ENCODE peak calls at places on chromosomes 4 and X, in nine cellular contexts. Y is bronchial epithelial cell; G is NT2/D1; K is hepatocyte; I is CD4-positive, alpha-beta memory T cell; H is BJ; B is HFF-Myc; L is HepG2; T is right cardiac atrium. N is an unnamed sample.

GRCh38 chr4:23266401-23266800 is 573.7 kb downstream of the GBA3 start:
- DNase-seq in K (no peak), T (no peak), Y (no peak), H (no peak), G (peak; percentile 1), B (no peak), I (no peak), L (no peak), N (no peak)

GRCh38 chrX:84956304-84956703 is 47.4 kb upstream of the APOOL start:
- DNase-seq in I (no peak), T (no peak), K (no peak), H (no peak), Y (no peak), B (no peak), G (no peak), L (no peak), N (no peak)

GRCh38 chrX:123454712-123455431 is 270.8 kb downstream of the GRIA3 start:
- DNase-seq in B (no peak), I (no peak), Y (no peak), K (no peak), H (no peak), L (no peak), G (no peak), T (no peak), N (no peak)

GRCh38 chrX:153862369-153863250 is 23.4 kb downstream of the L1CAM start:
- DNase-seq in I (no peak), Y (no peak), H (no peak), T (no peak), B (no peak), L (no peak), K (no peak), G (no peak), N (no peak)

GRCh38 chr4:172750910-172751309 is 417.7 kb upstream of the GALNT7 start:
- DNase-seq in T (no peak), Y (no peak), L (no peak), G (no peak), H (no peak), B (no peak), I (no peak), K (no peak), N (peak; percentile 8)

GRCh38 chr4:39609454-39609911 is 29.2 kb downstream of the SMIM14 start:
- DNase-seq in I (no peak), T (no peak), K (peak; percentile 11), B (no peak), H (no peak), L (peak; percentile 64), Y (no peak), G (no peak), N (peak; percentile 90)

GRCh38 chrX:68945081-68945602 is 116.3 kb downstream of the EFNB1 start:
- DNase-seq in K (no peak), L (no peak), B (no peak), Y (no peak), T (no peak), G (no peak), I (no peak), H (no peak), N (no peak)

GRCh38 chr4:139902328-139903217 is 237.0 kb downstream of the MGST2 start:
- DNase-seq in I (no peak), H (no peak), Y (peak; percentile 3), K (no peak), T (no peak), L (no peak), B (no peak), G (no peak), N (no peak)

GRCh38 chr4:23857353-23857752 is 32.5 kb downstream of the PPARGC1A start:
- DNase-seq in Y (peak; percentile 33), H (no peak), I (no peak), G (no peak), T (no peak), B (no peak), K (no peak), L (peak; percentile 49), N (no peak)

GRCh38 chr4:89157488-89158024 is 46.2 kb downstream of the TIGD2 start:
- DNase-seq in H (no peak), B (no peak), K (no peak), I (no peak), T (no peak), G (no peak), Y (no peak), L (no peak), N (no peak)

GRCh38 chr4:153594208-153594607 is 89.9 kb upstream of the TLR2 start:
- DNase-seq in B (no peak), G (no peak), T (no peak), K (peak; percentile 25), Y (peak; percentile 40), I (no peak), H (peak; percentile 61), L (no peak), N (no peak)

GRCh38 chrX:149540133-149540620 is 635 bp upstream of the EOLA1 start:
- DNase-seq in G (peak; percentile 44), B (peak; percentile 31), L (peak; percentile 70), T (peak; percentile 97), K (peak; percentile 96), H (no peak), Y (peak; percentile 55), I (peak; percentile 87), N (peak; percentile 60)

GRCh38 chr4:176467011-176467410 is 147.2 kb downstream of the SPCS3 start:
- DNase-seq in I (no peak), K (no peak), G (no peak), L (no peak), H (peak; percentile 87), T (no peak), Y (no peak), B (no peak), N (no peak)

GRCh38 chr4:183171484-183172267 is 72.6 kb downstream of the WWC2 start:
- DNase-seq in B (no peak), H (no peak), K (no peak), I (no peak), G (no peak), L (peak; percentile 67), T (no peak), Y (peak; percentile 74), N (no peak)

GRCh38 chrX:130109429-130110378 is 593 bp downstream of the ELF4 start:
- DNase-seq in Y (no peak), T (peak; percentile 61), H (no peak), L (no peak), I (no peak), G (no peak), B (no peak), K (peak; percentile 40), N (no peak)

GRCh38 chrX:130111935-130112221 is 1.6 kb upstream of the ELF4 start:
- DNase-seq in T (no peak), Y (no peak), B (no peak), I (no peak), G (no peak), K (no peak), L (no peak), H (no peak), N (no peak)

GRCh38 chrX:130108647-130109428 is 1.5 kb downstream of the ELF4 start:
- DNase-seq in K (peak; percentile 46), T (peak; percentile 70), B (no peak), Y (peak; percentile 42), G (no peak), I (peak; percentile 22), L (peak; percentile 17), H (no peak), N (no peak)

GRCh38 chrX:130110379-130111219 is at the start of gene ELF4:
- DNase-seq in H (no peak), T (peak; percentile 83), L (no peak), Y (no peak), I (peak; percentile 46), G (no peak), K (peak; percentile 77), B (no peak), N (no peak)

GRCh38 chrX:130111220-130111934 is 1.1 kb upstream of the ELF4 start:
- DNase-seq in T (no peak), K (no peak), I (no peak), G (no peak), B (no peak), Y (peak; percentile 60), H (no peak), L (no peak), N (no peak)
- H3K4me3 ChIP-seq in T (peak overlapping the region; percentile 79), K (no peak overlapping the region), I (no peak overlapping the region), G (peak overlapping the region; percentile 28), B (peak overlapping the region; percentile 30), Y (peak overlapping the region; percentile 60), H (peak overlapping the region; percentile 29), L (peak overlapping the region; percentile 46), N (peak overlapping the region; percentile 28)

DNA sequence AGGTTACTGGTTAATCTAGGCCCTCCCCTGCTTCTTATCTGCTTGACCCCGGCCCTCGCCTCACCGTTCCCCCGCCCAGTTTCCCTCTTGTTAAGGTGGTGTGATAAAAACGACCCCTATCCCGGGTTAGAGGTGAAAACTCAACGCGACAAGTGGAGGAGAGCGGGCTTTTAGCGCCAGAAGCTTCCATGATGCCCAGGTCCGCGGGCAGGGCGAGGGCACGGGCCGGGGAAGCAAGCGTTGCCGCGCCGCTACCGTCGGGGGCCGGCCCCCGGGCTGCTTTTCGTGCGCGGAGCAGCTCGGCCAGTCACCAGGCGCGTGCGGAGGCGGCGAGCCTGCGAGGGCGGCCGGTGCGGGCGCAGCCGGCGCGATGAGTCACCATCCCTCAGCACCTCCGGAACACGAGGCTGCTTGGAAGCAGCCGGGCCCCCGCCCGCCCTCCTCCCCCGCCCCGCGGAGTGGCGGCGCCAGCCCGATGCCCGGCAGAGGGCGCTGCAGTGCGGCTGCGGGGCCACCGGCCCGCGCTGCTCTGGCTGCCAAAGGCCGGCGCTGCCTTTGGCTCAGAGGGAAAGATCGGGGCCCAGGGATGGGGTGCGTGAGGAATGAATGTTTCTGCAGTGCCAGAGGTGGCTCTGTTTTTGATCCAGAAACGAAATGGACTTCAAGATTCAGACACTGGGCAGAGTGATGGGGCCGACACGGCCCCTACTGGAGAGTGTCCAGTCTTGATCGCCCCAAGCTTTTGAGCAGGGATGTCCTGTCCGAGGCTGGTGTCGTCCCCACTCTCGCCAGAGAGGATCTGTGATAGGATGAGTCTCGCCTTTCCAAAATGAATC is 107.8 kb downstream of the NHSL2 start:
- DNase-seq in L (peak; percentile 47), G (peak; percentile 76), T (peak; percentile 94), K (peak; percentile 92), I (peak; percentile 81), H (peak; percentile 40), B (no peak), Y (peak; percentile 77), N (no peak)
- H3K4me3 ChIP-seq in L (no peak overlapping the region), G (no peak overlapping the region), T (peak overlapping the region; percentile 9), K (no peak overlapping the region), I (no peak overlapping the region), H (peak overlapping the region; percentile 21), B (no peak overlapping the region), Y (no peak overlapping the region), N (no peak overlapping the region)

GRCh38 chrX:15158736-15159406 is 111.0 kb downstream of the ASB9 start:
- DNase-seq in T (no peak), B (no peak), I (peak; percentile 31), H (no peak), L (no peak), Y (peak; percentile 67), G (no peak), K (no peak), N (no peak)
- H3K4me3 ChIP-seq in T (no peak overlapping the region), B (no peak overlapping the region), I (peak overlapping the region; percentile 9), H (no peak overlapping the region), L (no peak overlapping the region), Y (no peak overlapping the region), G (no peak overlapping the region), K (no peak overlapping the region), N (peak overlapping the region; percentile 10)

GRCh38 chrX:114787016-114787415 is 203.1 kb downstream of the HTR2C start:
- DNase-seq in H (no peak), G (no peak), K (no peak), L (no peak), B (no peak), I (no peak), Y (no peak), T (no peak), N (no peak)
- H3K4me3 ChIP-seq in H (no peak overlapping the region), G (no peak overlapping the region), K (no peak overlapping the region), L (no peak overlapping the region), B (no peak overlapping the region), I (no peak overlapping the region), Y (no peak overlapping the region), T (no peak overlapping the region), N (no peak overlapping the region)

N was measured in GM12864.